ENCODE peak calls at places on chromosomes 4 and X, in nine cellular contexts. One of them, this sample, is unnamed.

GRCh38 chr4:26803462-26803861 is 57.2 kb upstream of the STIM2 start:
- DNase-seq in cardiac muscle cell: no peak
- DNase-seq in KBM-7: no peak
- DNase-seq in iris pigment epithelial cell: peak
- DNase-seq in stimulated activated naive CD8-positive, alpha-beta T cell treated with anti-CD3 and anti-CD28 coated beads, Interleukin-15, Interleukin-2, amounts not matched to agents 100 U/mL and 50 U/mL, for 24 hours: no peak
- DNase-seq in NCI-H510A: no peak
- DNase-seq in NCI-H1105: no peak
- DNase-seq in AG10803: peak
- DNase-seq in OCI-LY7: no peak
- DNase-seq in this sample: no peak

GRCh38 chrX:12790878-12791252 is 347 bp upstream of the PRPS2 start:
- DNase-seq in cardiac muscle cell: no peak
- DNase-seq in KBM-7: no peak
- DNase-seq in iris pigment epithelial cell: no peak
- DNase-seq in stimulated activated naive CD8-positive, alpha-beta T cell treated with anti-CD3 and anti-CD28 coated beads, Interleukin-15, Interleukin-2, amounts not matched to agents 100 U/mL and 50 U/mL, for 24 hours: no peak
- DNase-seq in NCI-H510A: peak
- DNase-seq in NCI-H1105: no peak
- DNase-seq in AG10803: no peak
- DNase-seq in OCI-LY7: no peak
- DNase-seq in this sample: no peak

GRCh38 chrX:18994713-18995112 is 10.8 kb upstream of the PHKA2 start:
- DNase-seq in cardiac muscle cell: peak
- DNase-seq in KBM-7: no peak
- DNase-seq in iris pigment epithelial cell: peak
- DNase-seq in stimulated activated naive CD8-positive, alpha-beta T cell treated with anti-CD3 and anti-CD28 coated beads, Interleukin-15, Interleukin-2, amounts not matched to agents 100 U/mL and 50 U/mL, for 24 hours: no peak
- DNase-seq in NCI-H510A: no peak
- DNase-seq in NCI-H1105: no peak
- DNase-seq in AG10803: peak
- DNase-seq in OCI-LY7: no peak
- DNase-seq in this sample: no peak

GRCh38 chr4:40173470-40173875 is 23.4 kb upstream of the RHOH start:
- DNase-seq in cardiac muscle cell: peak
- DNase-seq in KBM-7: no peak
- DNase-seq in iris pigment epithelial cell: no peak
- DNase-seq in stimulated activated naive CD8-positive, alpha-beta T cell treated with anti-CD3 and anti-CD28 coated beads, Interleukin-15, Interleukin-2, amounts not matched to agents 100 U/mL and 50 U/mL, for 24 hours: no peak
- DNase-seq in NCI-H510A: no peak
- DNase-seq in NCI-H1105: no peak
- DNase-seq in AG10803: no peak
- DNase-seq in OCI-LY7: no peak
- DNase-seq in this sample: no peak

GRCh38 chrX:56745019-56745418 is 16.0 kb downstream of the NBDY start:
- DNase-seq in cardiac muscle cell: peak
- DNase-seq in KBM-7: no peak
- DNase-seq in iris pigment epithelial cell: peak
- DNase-seq in stimulated activated naive CD8-positive, alpha-beta T cell treated with anti-CD3 and anti-CD28 coated beads, Interleukin-15, Interleukin-2, amounts not matched to agents 100 U/mL and 50 U/mL, for 24 hours: no peak
- DNase-seq in NCI-H510A: no peak
- DNase-seq in NCI-H1105: no peak
- DNase-seq in AG10803: peak
- DNase-seq in OCI-LY7: no peak
- DNase-seq in this sample: no peak

GRCh38 chr4:110091426-110091825 is 107.0 kb downstream of the ELOVL6 start:
- DNase-seq in cardiac muscle cell: peak
- DNase-seq in KBM-7: no peak
- DNase-seq in iris pigment epithelial cell: peak
- DNase-seq in stimulated activated naive CD8-positive, alpha-beta T cell treated with anti-CD3 and anti-CD28 coated beads, Interleukin-15, Interleukin-2, amounts not matched to agents 100 U/mL and 50 U/mL, for 24 hours: no peak
- DNase-seq in NCI-H510A: no peak
- DNase-seq in NCI-H1105: no peak
- DNase-seq in AG10803: peak
- DNase-seq in OCI-LY7: no peak
- DNase-seq in this sample: no peak

GRCh38 chrX:119482497-119483480 is 14.5 kb downstream of the SLC25A5 start:
- DNase-seq in cardiac muscle cell: peak
- DNase-seq in KBM-7: peak
- DNase-seq in iris pigment epithelial cell: peak
- DNase-seq in stimulated activated naive CD8-positive, alpha-beta T cell treated with anti-CD3 and anti-CD28 coated beads, Interleukin-15, Interleukin-2, amounts not matched to agents 100 U/mL and 50 U/mL, for 24 hours: peak
- DNase-seq in NCI-H510A: peak
- DNase-seq in NCI-H1105: peak
- DNase-seq in AG10803: peak
- DNase-seq in OCI-LY7: no peak
- DNase-seq in this sample: no peak

GRCh38 chr4:47032405-47033106 is 1.2 kb downstream of the GABRB1 start:
- DNase-seq in cardiac muscle cell: peak
- DNase-seq in KBM-7: peak
- DNase-seq in iris pigment epithelial cell: peak
- DNase-seq in stimulated activated naive CD8-positive, alpha-beta T cell treated with anti-CD3 and anti-CD28 coated beads, Interleukin-15, Interleukin-2, amounts not matched to agents 100 U/mL and 50 U/mL, for 24 hours: peak
- DNase-seq in NCI-H510A: peak
- DNase-seq in NCI-H1105: no peak
- DNase-seq in AG10803: peak
- DNase-seq in OCI-LY7: no peak
- DNase-seq in this sample: no peak

GRCh38 chrX:109840585-109840984 is 107.5 kb upstream of the ACSL4 start:
- DNase-seq in cardiac muscle cell: peak
- DNase-seq in KBM-7: peak
- DNase-seq in iris pigment epithelial cell: peak
- DNase-seq in stimulated activated naive CD8-positive, alpha-beta T cell treated with anti-CD3 and anti-CD28 coated beads, Interleukin-15, Interleukin-2, amounts not matched to agents 100 U/mL and 50 U/mL, for 24 hours: peak
- DNase-seq in NCI-H510A: no peak
- DNase-seq in NCI-H1105: no peak
- DNase-seq in AG10803: peak
- DNase-seq in OCI-LY7: no peak
- DNase-seq in this sample: no peak

GRCh38 chrX:140229187-140229586 is 263.9 kb upstream of the CXorf66 start:
- DNase-seq in cardiac muscle cell: no peak
- DNase-seq in KBM-7: no peak
- DNase-seq in iris pigment epithelial cell: no peak
- DNase-seq in stimulated activated naive CD8-positive, alpha-beta T cell treated with anti-CD3 and anti-CD28 coated beads, Interleukin-15, Interleukin-2, amounts not matched to agents 100 U/mL and 50 U/mL, for 24 hours: no peak
- DNase-seq in NCI-H510A: no peak
- DNase-seq in NCI-H1105: no peak
- DNase-seq in AG10803: no peak
- DNase-seq in OCI-LY7: no peak
- DNase-seq in this sample: no peak

GRCh38 chrX:47179221-47179927 is 14.3 kb upstream of the UBA1 start:
- DNase-seq in cardiac muscle cell: peak
- DNase-seq in KBM-7: no peak
- DNase-seq in iris pigment epithelial cell: peak
- DNase-seq in stimulated activated naive CD8-positive, alpha-beta T cell treated with anti-CD3 and anti-CD28 coated beads, Interleukin-15, Interleukin-2, amounts not matched to agents 100 U/mL and 50 U/mL, for 24 hours: no peak
- DNase-seq in NCI-H510A: no peak
- DNase-seq in NCI-H1105: no peak
- DNase-seq in AG10803: peak
- DNase-seq in OCI-LY7: no peak
- DNase-seq in this sample: no peak

GRCh38 chr4:154344686-154345085 is 146.9 kb downstream of the DCHS2 start:
- DNase-seq in cardiac muscle cell: no peak
- DNase-seq in KBM-7: no peak
- DNase-seq in iris pigment epithelial cell: no peak
- DNase-seq in stimulated activated naive CD8-positive, alpha-beta T cell treated with anti-CD3 and anti-CD28 coated beads, Interleukin-15, Interleukin-2, amounts not matched to agents 100 U/mL and 50 U/mL, for 24 hours: no peak
- DNase-seq in NCI-H510A: no peak
- DNase-seq in NCI-H1105: no peak
- DNase-seq in AG10803: no peak
- DNase-seq in OCI-LY7: peak
- DNase-seq in this sample: no peak

GRCh38 chrX:41734530-41734929 is 10.5 kb downstream of the GPR82 start:
- DNase-seq in cardiac muscle cell: peak
- DNase-seq in KBM-7: peak
- DNase-seq in iris pigment epithelial cell: peak
- DNase-seq in stimulated activated naive CD8-positive, alpha-beta T cell treated with anti-CD3 and anti-CD28 coated beads, Interleukin-15, Interleukin-2, amounts not matched to agents 100 U/mL and 50 U/mL, for 24 hours: no peak
- DNase-seq in NCI-H510A: no peak
- DNase-seq in NCI-H1105: no peak
- DNase-seq in AG10803: peak
- DNase-seq in OCI-LY7: peak
- DNase-seq in this sample: no peak

GRCh38 chrX:46599051-46599560 is 25.5 kb downstream of the CHST7 start:
- DNase-seq in cardiac muscle cell: no peak
- DNase-seq in KBM-7: no peak
- DNase-seq in iris pigment epithelial cell: peak
- DNase-seq in stimulated activated naive CD8-positive, alpha-beta T cell treated with anti-CD3 and anti-CD28 coated beads, Interleukin-15, Interleukin-2, amounts not matched to agents 100 U/mL and 50 U/mL, for 24 hours: no peak
- DNase-seq in NCI-H510A: no peak
- DNase-seq in NCI-H1105: no peak
- DNase-seq in AG10803: peak
- DNase-seq in OCI-LY7: no peak
- DNase-seq in this sample: no peak

This sample was measured in ascending aorta.